ENCODE peak calls at places on chromosomes 6 and 20, in five cellular contexts. W, P, F, U and G are unnamed samples.

GRCh38 chr20:18805881-18806280 is 7.7 kb upstream of the SCP2D1 start:
- DNase-seq in W (no peak), P (no peak), F (no peak), U (no peak), G (no peak)

GRCh38 chr6:72623808-72624207 is 1.9 kb downstream of the KCNQ5 start:
- DNase-seq in W (no peak), P (no peak), F (no peak), U (no peak), G (no peak)

GRCh38 chr6:147570681-147571080 is 62.2 kb downstream of the SAMD5 start:
- DNase-seq in W (no peak), P (no peak), F (no peak), U (no peak), G (no peak)

GRCh38 chr6:108285381-108285780 is 9.5 kb upstream of the AFG1L start:
- DNase-seq in W (no peak), P (no peak), F (no peak), U (no peak), G (no peak)

GRCh38 chr20:9912858-9913434 is 74.1 kb upstream of the PAK5 start:
- DNase-seq in W (peak; percentile 48), P (peak; percentile 15), F (no peak), U (peak; percentile 59), G (no peak)

GRCh38 chr6:20542927-20543602 is 8.8 kb downstream of the CDKAL1 start:
- DNase-seq in W (no peak), P (no peak), F (no peak), U (no peak), G (no peak)

GRCh38 chr20:61757-62156 is 25.7 kb upstream of the DEFB125 start:
- DNase-seq in W (no peak), P (no peak), F (no peak), U (no peak), G (no peak)

GRCh38 chr6:113825776-113826175 is 31.4 kb upstream of the MARCKS start:
- DNase-seq in W (no peak), P (peak; percentile 42), F (peak; percentile 81), U (no peak), G (no peak)

GRCh38 chr6:37516076-37516919 is 16.6 kb upstream of the CCDC167 start:
- DNase-seq in W (no peak), P (no peak), F (peak; percentile 85), U (no peak), G (peak; percentile 90)

GRCh38 chr6:44219053-44219814 is 2.5 kb downstream of the MYMX start:
- DNase-seq in W (peak; percentile 66), P (peak; percentile 80), F (peak; percentile 97), U (peak; percentile 88), G (peak; percentile 93)

GRCh38 chr20:40997116-40997515 is 31.5 kb upstream of the TOP1 start:
- DNase-seq in W (no peak), P (no peak), F (no peak), U (no peak), G (no peak)

GRCh38 chr6:43890197-43891062 is 120.4 kb downstream of the VEGFA start:
- DNase-seq in W (no peak), P (no peak), F (peak; percentile 51), U (peak; percentile 15), G (peak; percentile 35)

GRCh38 chr20:50762435-50763201 is 31.2 kb downstream of the PARD6B start:
- DNase-seq in W (no peak), P (peak; percentile 47), F (peak; percentile 85), U (no peak), G (no peak)

GRCh38 chr6:85637579-85637978 is 5.1 kb downstream of the SYNCRIP start:
- DNase-seq in W (no peak), P (no peak), F (no peak), U (no peak), G (no peak)

GRCh38 chr20:3753098-3753497 is 14.5 kb downstream of the ADISSP start:
- DNase-seq in W (peak; percentile 69), P (peak; percentile 73), F (peak; percentile 56), U (peak; percentile 76), G (no peak)

GRCh38 chr6:43517503-43518357 is 841 bp downstream of the POLR1C start:
- DNase-seq in W (no peak), P (no peak), F (no peak), U (no peak), G (peak; percentile 24)

GRCh38 chr6:39357998-39358686 is 35.6 kb upstream of the KCNK16 start:
- DNase-seq in W (no peak), P (no peak), F (no peak), U (no peak), G (peak; percentile 35)

GRCh38 chr6:43447604-43448003 is 7.7 kb downstream of the DLK2 start:
- DNase-seq in W (no peak), P (no peak), F (no peak), U (no peak), G (no peak)

GRCh38 chr6:90158945-90159344 is 137.7 kb downstream of the BACH2 start:
- DNase-seq in W (no peak), P (no peak), F (no peak), U (no peak), G (no peak)

GRCh38 chr6:74519172-74519571 is 686.7 kb downstream of the COL12A1 start:
- DNase-seq in W (no peak), P (no peak), F (no peak), U (no peak), G (no peak)